ENCODE peak calls at places on chromosomes 6 and 20, in five cellular contexts. One of them, this sample, is unnamed.

GRCh38 chr6:28903686-28904085 is 20.1 kb downstream of the TRIM27 start:
- DNase-seq in HTR-8/SVneo: no peak
- DNase-seq in caudate nucleus: no peak
- DNase-seq in hypothalamus: no peak
- DNase-seq in right cardiac atrium: no peak
- DNase-seq in this sample: no peak

GRCh38 chr6:19395316-19395715 is 441.9 kb upstream of the ID4 start:
- DNase-seq in HTR-8/SVneo: no peak
- DNase-seq in hypothalamus: no peak
- DNase-seq in right cardiac atrium: no peak
- DNase-seq in caudate nucleus: no peak
- DNase-seq in this sample: no peak

GRCh38 chr20:43198607-43199006 is 8.9 kb upstream of the PTPRT start:
- DNase-seq in caudate nucleus: no peak
- DNase-seq in HTR-8/SVneo: no peak
- DNase-seq in hypothalamus: no peak
- DNase-seq in right cardiac atrium: no peak
- DNase-seq in this sample: no peak

GRCh38 chr6:39280247-39280731 is 33.9 kb downstream of the KCNK17 start:
- DNase-seq in caudate nucleus: no peak
- DNase-seq in right cardiac atrium: peak
- DNase-seq in HTR-8/SVneo: peak
- DNase-seq in hypothalamus: no peak
- DNase-seq in this sample: no peak

GRCh38 chr6:36284359-36284758 is 14.5 kb downstream of the PNPLA1 start:
- DNase-seq in HTR-8/SVneo: no peak
- DNase-seq in right cardiac atrium: no peak
- DNase-seq in caudate nucleus: no peak
- DNase-seq in hypothalamus: no peak
- DNase-seq in this sample: no peak

GRCh38 chr20:43953919-43954617 is 39.4 kb downstream of the TOX2 start:
- DNase-seq in caudate nucleus: no peak
- DNase-seq in HTR-8/SVneo: peak
- DNase-seq in right cardiac atrium: no peak
- DNase-seq in hypothalamus: no peak
- DNase-seq in this sample: no peak

GRCh38 chr6:11042750-11043551 is 1.2 kb downstream of the ELOVL2 start:
- DNase-seq in caudate nucleus: no peak
- DNase-seq in hypothalamus: no peak
- DNase-seq in HTR-8/SVneo: peak
- DNase-seq in right cardiac atrium: no peak
- DNase-seq in this sample: no peak

GRCh38 chr20:22825546-22825945 is 209.6 kb upstream of the SSTR4 start:
- DNase-seq in right cardiac atrium: no peak
- DNase-seq in caudate nucleus: no peak
- DNase-seq in hypothalamus: no peak
- DNase-seq in HTR-8/SVneo: no peak
- DNase-seq in this sample: no peak

GRCh38 chr6:105469951-105470350 is 67.1 kb upstream of the PREP start:
- DNase-seq in hypothalamus: no peak
- DNase-seq in HTR-8/SVneo: no peak
- DNase-seq in caudate nucleus: no peak
- DNase-seq in right cardiac atrium: no peak
- DNase-seq in this sample: no peak

GRCh38 chr20:42401598-42401997 is 783.4 kb upstream of the CHD6 start:
- DNase-seq in HTR-8/SVneo: no peak
- DNase-seq in caudate nucleus: no peak
- DNase-seq in right cardiac atrium: no peak
- DNase-seq in hypothalamus: no peak
- DNase-seq in this sample: no peak

GRCh38 chr6:156809034-156809433 is 31.9 kb downstream of the ARID1B start:
- DNase-seq in caudate nucleus: no peak
- DNase-seq in right cardiac atrium: no peak
- DNase-seq in hypothalamus: no peak
- DNase-seq in HTR-8/SVneo: no peak
- DNase-seq in this sample: no peak

GRCh38 chr6:31558631-31559500 is 11.5 kb downstream of the NFKBIL1 start:
- DNase-seq in right cardiac atrium: no peak
- DNase-seq in caudate nucleus: peak
- DNase-seq in HTR-8/SVneo: no peak
- DNase-seq in hypothalamus: peak
- DNase-seq in this sample: no peak

GRCh38 chr6:119161450-119161849 is 83.0 kb upstream of the FAM184A start:
- DNase-seq in caudate nucleus: no peak
- DNase-seq in hypothalamus: no peak
- DNase-seq in HTR-8/SVneo: no peak
- DNase-seq in right cardiac atrium: no peak
- DNase-seq in this sample: no peak

GRCh38 chr20:1569417-1569861 is 11.9 kb upstream of the SIRPD start:
- DNase-seq in right cardiac atrium: peak
- DNase-seq in HTR-8/SVneo: peak
- DNase-seq in caudate nucleus: no peak
- DNase-seq in hypothalamus: no peak
- DNase-seq in this sample: no peak